ENCODE peak calls at places on chromosomes 7 and 10, in ten cellular contexts. K is ovary; U is posterior cingulate gyrus; B is NCI-H1092; Y is renal cortical epithelial cell; X is NCI-H2081 treated with DMSO at 0.1 percent for 48 hours; D is stimulated activated CD4-positive, alpha-beta T cell treated with anti-CD3 and anti-CD28 coated beads, Interleukin-4, amount 100 ng/mL, for 24 hours; G is frontal cortex; O is T-helper 2 cell; M is anterior cingulate cortex. J is an unnamed sample.

GRCh38 chr7:158317238-158318205 is 270.1 kb downstream of the PTPRN2 start:
- DNase-seq in O (no peak), D (no peak), B (no peak), U (no peak), G (peak; percentile 58), Y (no peak), M (peak; percentile 11), K (no peak), X (no peak), J (peak; percentile 27)

GRCh38 chr7:10773430-10773829 is 200.2 kb upstream of the PHF14 start:
- DNase-seq in G (no peak), Y (no peak), U (no peak), O (no peak), M (no peak), X (no peak), K (no peak), B (no peak), D (no peak), J (no peak)

GRCh38 chr7:47432988-47433895 is 148.7 kb downstream of the TNS3 start:
- DNase-seq in O (no peak), B (no peak), Y (no peak), G (no peak), X (no peak), U (no peak), M (no peak), K (no peak), D (no peak), J (no peak)

GRCh38 chr7:151086802-151087246 is 549 bp downstream of the AGAP3 start:
- DNase-seq in X (no peak), M (no peak), Y (no peak), K (no peak), U (no peak), G (no peak), B (no peak), D (peak; percentile 32), O (no peak), J (no peak)

GRCh38 chr7:101862280-101863220 is 45.1 kb downstream of the CUX1 start:
- DNase-seq in D (no peak), X (no peak), O (no peak), B (no peak), G (no peak), K (no peak), M (no peak), Y (no peak), U (no peak), J (no peak)

GRCh38 chr10:102131286-102132170 is 1.3 kb upstream of the PPRC1 start:
- DNase-seq in U (no peak), O (no peak), G (no peak), B (no peak), X (no peak), Y (peak; percentile 44), K (no peak), D (no peak), M (no peak), J (no peak)

GRCh38 chr10:78864761-78865517 is 203.8 kb upstream of the ZMIZ1 start:
- DNase-seq in O (no peak), D (no peak), X (no peak), U (no peak), K (no peak), G (no peak), B (no peak), M (no peak), Y (no peak), J (no peak)

GRCh38 chr10:4062072-4062471 is 277.1 kb upstream of the KLF6 start:
- DNase-seq in U (no peak), D (no peak), G (no peak), X (no peak), Y (no peak), O (no peak), K (no peak), B (no peak), M (no peak), J (no peak)

GRCh38 chr7:119335405-119335804 is 937.6 kb upstream of the KCND2 start:
- DNase-seq in B (no peak), U (no peak), G (no peak), K (no peak), M (no peak), Y (no peak), O (no peak), D (no peak), X (no peak), J (no peak)

GRCh38 chr7:116951366-116952292 is 1.7 kb upstream of the ST7 start:
- DNase-seq in M (no peak), O (no peak), U (no peak), Y (no peak), X (no peak), D (no peak), G (no peak), B (no peak), K (no peak), J (no peak)

GRCh38 chr10:127293640-127294039 is 97.2 kb upstream of the INSYN2A start:
- DNase-seq in B (no peak), O (no peak), M (no peak), X (no peak), G (no peak), D (peak; percentile 19), K (no peak), Y (no peak), U (no peak), J (no peak)

GRCh38 chr10:89163265-89163995 is 43.7 kb downstream of the CH25H start:
- DNase-seq in G (no peak), K (no peak), U (no peak), B (no peak), O (no peak), X (no peak), D (peak; percentile 71), Y (no peak), M (peak; percentile 29), J (peak; percentile 25)

GRCh38 chr10:110419265-110419664 is 78.4 kb upstream of the DUSP5 start:
- DNase-seq in U (no peak), K (no peak), X (no peak), O (no peak), G (no peak), B (no peak), Y (no peak), D (no peak), M (no peak), J (no peak)

GRCh38 chr10:116593139-116593740 is 2.5 kb downstream of the PNLIPRP1 start:
- DNase-seq in G (no peak), O (no peak), K (no peak), Y (no peak), X (no peak), B (no peak), U (no peak), D (no peak), M (no peak), J (no peak)

GRCh38 chr7:140640060-140640611 is 477 bp downstream of the DENND2A start:
- DNase-seq in G (peak; percentile 57), M (no peak), D (no peak), X (no peak), B (peak; percentile 16), U (no peak), K (peak; percentile 78), O (no peak), Y (no peak), J (no peak)

GRCh38 chr7:156163747-156164146 is 351.5 kb upstream of the SHH start:
- DNase-seq in Y (no peak), O (no peak), U (no peak), X (no peak), K (no peak), M (no peak), B (no peak), G (no peak), D (no peak), J (no peak)

GRCh38 chr10:1358860-1359598 is 302.8 kb downstream of the WDR37 start:
- DNase-seq in U (no peak), K (no peak), M (no peak), X (no peak), B (no peak), O (no peak), Y (no peak), D (peak; percentile 15), G (no peak), J (no peak)

GRCh38 chr10:120819366-120819765 is 31.8 kb upstream of the WDR11 start:
- DNase-seq in O (no peak), X (no peak), G (no peak), D (no peak), K (no peak), M (no peak), U (no peak), Y (no peak), B (no peak), J (no peak)

GRCh38 chr7:26202019-26202985 is 757 bp downstream of the CBX3 start:
- DNase-seq in M (peak; percentile 82), G (peak; percentile 72), U (peak; percentile 44), B (peak; percentile 58), O (peak; percentile 34), Y (peak; percentile 35), D (peak; percentile 65), X (no peak), K (peak; percentile 81), J (peak; percentile 67)

GRCh38 chr7:114976666-114977065 is 54.8 kb downstream of the MDFIC start:
- DNase-seq in Y (no peak), D (no peak), G (no peak), U (no peak), O (no peak), X (no peak), B (no peak), K (no peak), M (no peak), J (no peak)

GRCh38 chr10:60099998-60100747 is 193.8 kb upstream of the CCDC6 start:
- DNase-seq in G (peak; percentile 10), D (peak; percentile 6), B (peak; percentile 3), X (no peak), Y (peak; percentile 65), M (no peak), O (no peak), K (no peak), U (no peak), J (peak; percentile 72)

GRCh38 chr10:6175329-6176055 is 27.2 kb upstream of the PFKFB3 start:
- DNase-seq in Y (no peak), G (no peak), M (peak; percentile 51), D (no peak), K (no peak), U (no peak), O (no peak), X (no peak), B (no peak), J (peak; percentile 39)

GRCh38 chr10:124539935-124540641 is 78.5 kb downstream of the LHPP start:
- DNase-seq in G (peak; percentile 75), D (peak; percentile 69), O (peak; percentile 49), Y (no peak), U (peak; percentile 63), X (no peak), B (peak; percentile 16), K (peak; percentile 84), M (no peak), J (no peak)

GRCh38 chr10:33772370-33773331 is 438.2 kb upstream of the NRP1 start:
- DNase-seq in D (no peak), X (no peak), G (no peak), U (peak; percentile 45), B (peak; percentile 10), Y (peak; percentile 2), O (no peak), M (no peak), K (no peak), J (peak; percentile 43)

GRCh38 chr10:21172774-21173432 is 275.8 kb upstream of the NEBL start:
- DNase-seq in U (peak; percentile 31), Y (no peak), X (no peak), M (no peak), K (peak; percentile 38), D (no peak), G (peak; percentile 34), B (peak; percentile 4), O (no peak), J (no peak)

GRCh38 chr10:77671594-77672252 is 34.1 kb upstream of the KCNMA1 start:
- DNase-seq in U (no peak), Y (no peak), O (no peak), G (no peak), D (no peak), K (no peak), B (no peak), M (no peak), X (no peak), J (no peak)

GRCh38 chr7:43884617-43885016 is 15.3 kb upstream of the MRPS24 start:
- DNase-seq in O (no peak), G (no peak), K (no peak), D (no peak), M (no peak), B (no peak), Y (no peak), U (no peak), X (no peak), J (no peak)

GRCh38 chr10:69829792-69830191 is 28.1 kb downstream of the COL13A1 start:
- DNase-seq in M (no peak), G (no peak), D (no peak), K (no peak), O (no peak), Y (no peak), B (no peak), U (no peak), X (no peak), J (no peak)

J was measured in hippocampal formation.